ENCODE peak calls at places on chromosome 13, in seven cellular contexts. D is AG09309; G is thoracic aorta; E is stimulated activated CD8-positive, alpha-beta memory T cell treated with anti-CD3 and anti-CD28 coated beads, Interleukin-2, amount 100 ng/mL, for 1 hour; A is endothelial cell; V is frontal cortex; L is substantia nigra. S is an unnamed sample.

GRCh38 chr13:76725211-76725610 is 161.0 kb downstream of the KCTD12 start:
- DNase-seq in E (no peak), L (no peak), D (no peak), G (no peak), A (no peak), V (no peak), S (no peak)

GRCh38 chr13:107642841-107643240 is 572.5 kb downstream of the LIG4 start:
- DNase-seq in L (peak; percentile 48), D (no peak), G (no peak), A (no peak), E (no peak), V (no peak), S (no peak)

GRCh38 chr13:69704311-69704710 is 403.3 kb upstream of the ATXN8OS start:
- DNase-seq in V (no peak), E (no peak), G (no peak), L (no peak), A (no peak), D (no peak), S (no peak)

GRCh38 chr13:40446365-40446764 is 220.1 kb downstream of the FOXO1 start:
- DNase-seq in V (no peak), E (no peak), G (no peak), D (no peak), L (no peak), A (no peak), S (no peak)

GRCh38 chr13:111215081-111216047 is 100.3 kb downstream of the ARHGEF7 start:
- DNase-seq in A (no peak), V (no peak), G (no peak), D (no peak), L (peak; percentile 54), E (no peak), S (no peak)

GRCh38 chr13:19093437-19093836 is 88.2 kb downstream of the TUBA3C start:
- DNase-seq in L (no peak), A (no peak), G (no peak), E (no peak), D (no peak), V (no peak), S (no peak)

GRCh38 chr13:87798536-87798935 is 127.4 kb downstream of the SLITRK5 start:
- DNase-seq in D (no peak), L (no peak), A (no peak), E (no peak), V (no peak), G (no peak), S (no peak)

GRCh38 chr13:95185851-95186250 is 115.4 kb downstream of the ABCC4 start:
- DNase-seq in A (no peak), L (no peak), E (no peak), D (no peak), V (no peak), G (no peak), S (peak; percentile 86)

GRCh38 chr13:106047859-106048258 is 487.6 kb downstream of the EFNB2 start:
- DNase-seq in A (no peak), V (no peak), G (no peak), D (no peak), E (no peak), L (no peak), S (no peak)

GRCh38 chr13:30685987-30686386 is 49.4 kb upstream of the ALOX5AP start:
- DNase-seq in L (no peak), A (no peak), G (no peak), E (no peak), D (no peak), V (no peak), S (no peak)

GRCh38 chr13:25753976-25754375 is 297.8 kb downstream of the SHISA2 start:
- DNase-seq in E (no peak), G (no peak), D (no peak), L (no peak), A (no peak), V (no peak), S (no peak)

GRCh38 chr13:41590643-41591042 is 133.3 kb downstream of the RGCC start:
- DNase-seq in E (no peak), A (no peak), D (no peak), V (no peak), G (no peak), L (no peak), S (no peak)

GRCh38 chr13:41496420-41497234 is 39.3 kb downstream of the RGCC start:
- DNase-seq in V (no peak), E (no peak), D (no peak), G (no peak), L (no peak), A (no peak), S (peak; percentile 34)

GRCh38 chr13:94433055-94433947 is 46.2 kb downstream of the DCT start:
- DNase-seq in E (no peak), L (no peak), A (no peak), G (no peak), V (no peak), D (no peak), S (no peak)

GRCh38 chr13:75636339-75637095 is 387 bp downstream of the LMO7 start:
- DNase-seq in E (no peak), L (peak; percentile 45), D (no peak), G (no peak), V (peak; percentile 8), A (peak; percentile 39), S (peak; percentile 55)

GRCh38 chr13:79909664-79910063 is 428.7 kb downstream of the NDFIP2 start:
- DNase-seq in L (no peak), A (no peak), V (no peak), E (no peak), D (no peak), G (no peak), S (no peak)

GRCh38 chr13:112104873-112105234 is 37.9 kb downstream of the SOX1 start:
- DNase-seq in E (no peak), G (no peak), V (no peak), L (no peak), A (no peak), D (no peak), S (no peak)

GRCh38 chr13:48161530-48162179 is 66.8 kb upstream of the MED4 start:
- DNase-seq in V (no peak), G (peak; percentile 7), D (no peak), L (no peak), A (peak; percentile 12), E (no peak), S (no peak)

GRCh38 chr13:47933688-47934011 is 67.4 kb downstream of the SUCLA2 start:
- DNase-seq in A (no peak), L (peak; percentile 4), G (no peak), E (no peak), D (no peak), V (no peak), S (no peak)

GRCh38 chr13:109761695-109762094 is 24.7 kb downstream of the IRS2 start:
- DNase-seq in G (no peak), A (no peak), D (no peak), L (no peak), E (no peak), V (no peak), S (no peak)

S was measured in Kasumi-1.